ENCODE peak calls at places on chromosomes 11 and 22, in six cellular contexts. B is sigmoid colon; G is GM23248; J is CD4-positive, CD25-positive, alpha-beta regulatory T cell; Q is psoas muscle; C is breast epithelium. S is an unnamed sample.
A peak's percentile ranks its signal among the peaks of the same experiment; 100 is the strongest.

GRCh38 chr11:117884994-117885393 is 8.5 kb upstream of the FXYD6 start:
- DNase-seq in B (peak; percentile 82), G (peak; percentile 26), J (no peak), Q (no peak), C (peak; percentile 27), S (no peak)

GRCh38 chr11:16814410-16815046 is 76.1 kb downstream of the C11orf58 start:
- DNase-seq in B (peak; percentile 48), G (no peak), J (no peak), Q (no peak), C (no peak), S (no peak)

GRCh38 chr11:128895505-128895904 is 4.3 kb downstream of the KCNJ5 start:
- DNase-seq in B (peak; percentile 45), G (no peak), J (no peak), Q (no peak), C (no peak), S (no peak)

GRCh38 chr11:44267366-44268072 is 42.4 kb downstream of the ALX4 start:
- DNase-seq in B (peak; percentile 41), G (no peak), J (no peak), Q (no peak), C (no peak), S (no peak)

GRCh38 chr22:28813772-28814518 is 13.6 kb upstream of the XBP1 start:
- DNase-seq in B (peak; percentile 68), G (no peak), J (no peak), Q (no peak), C (no peak), S (no peak)

GRCh38 chr11:1193326-1194230 is 29.3 kb upstream of the MUC5B start:
- DNase-seq in B (peak; percentile 52), G (no peak), J (no peak), Q (peak; percentile 11), C (peak; percentile 49), S (no peak)

GRCh38 chr11:59243633-59244032 is 30.9 kb upstream of the MPEG1 start:
- DNase-seq in B (no peak), G (no peak), J (no peak), Q (no peak), C (no peak), S (no peak)

GRCh38 chr22:47787501-47788227 is 1025.2 kb downstream of the TBC1D22A start:
- DNase-seq in B (no peak), G (no peak), J (no peak), Q (no peak), C (no peak), S (no peak)

GRCh38 chr11:95849087-95849825 is 59.0 kb downstream of the CEP57 start:
- DNase-seq in B (peak; percentile 69), G (peak; percentile 84), J (peak; percentile 27), Q (no peak), C (no peak), S (no peak)

GRCh38 chr11:35723493-35724284 is 61.1 kb downstream of the TRIM44 start:
- DNase-seq in B (no peak), G (peak; percentile 34), J (no peak), Q (no peak), C (no peak), S (no peak)

GRCh38 chr11:69200331-69201047 is 44.8 kb downstream of the SMIM38 start:
- DNase-seq in B (peak; percentile 50), G (no peak), J (no peak), Q (no peak), C (peak; percentile 28), S (no peak)

GRCh38 chr22:21951931-21952465 is 650 bp downstream of the PPM1F start:
- DNase-seq in B (peak; percentile 82), G (peak; percentile 76), J (peak; percentile 34), Q (peak; percentile 48), C (no peak), S (no peak)

GRCh38 chr22:19383292-19383691 is 48.2 kb downstream of the HIRA start:
- DNase-seq in B (peak; percentile 17), G (no peak), J (no peak), Q (no peak), C (no peak), S (no peak)

GRCh38 chr11:1206391-1207271 is 16.2 kb upstream of the MUC5B start:
- DNase-seq in B (peak; percentile 48), G (no peak), J (no peak), Q (peak; percentile 5), C (peak; percentile 48), S (no peak)

GRCh38 chr11:130888790-130889189 is 27.5 kb downstream of the SNX19 start:
- DNase-seq in B (no peak), G (no peak), J (no peak), Q (no peak), C (no peak), S (no peak)

GRCh38 chr11:44565008-44565745 is at the start of gene CD82:
- DNase-seq in B (peak; percentile 100), G (peak; percentile 100), J (peak; percentile 97), Q (peak; percentile 100), C (peak; percentile 100), S (peak; percentile 100)

GRCh38 chr11:80155412-80156017 is 714.7 kb upstream of the TENM4 start:
- DNase-seq in B (no peak), G (peak; percentile 41), J (peak; percentile 2), Q (no peak), C (no peak), S (no peak)

GRCh38 chr11:77166021-77166420 is 38.0 kb downstream of the MYO7A start:
- DNase-seq in B (no peak), G (no peak), J (no peak), Q (no peak), C (no peak), S (no peak)

GRCh38 chr11:114774599-114775365 is 96.5 kb downstream of the NXPE2 start:
- DNase-seq in B (no peak), G (peak; percentile 52), J (peak; percentile 9), Q (peak; percentile 26), C (no peak), S (no peak)

GRCh38 chr22:23833017-23833795 is 5.6 kb downstream of the DERL3 start:
- DNase-seq in B (peak; percentile 57), G (no peak), J (no peak), Q (no peak), C (no peak), S (no peak)

GRCh38 chr22:23834830-23835772 is 3.7 kb downstream of the DERL3 start:
- DNase-seq in B (peak; percentile 65), G (no peak), J (no peak), Q (peak; percentile 64), C (no peak), S (no peak)

GRCh38 chr22:23835773-23836144 is 3.0 kb downstream of the DERL3 start:
- DNase-seq in B (no peak), G (no peak), J (no peak), Q (no peak), C (no peak), S (no peak)

GRCh38 chr22:23833911-23834317 is 4.9 kb downstream of the DERL3 start:
- DNase-seq in B (peak; percentile 57), G (no peak), J (no peak), Q (no peak), C (no peak), S (no peak)

GRCh38 chr22:23834406-23834805 is 4.4 kb downstream of the DERL3 start:
- DNase-seq in B (peak; percentile 59), G (no peak), J (no peak), Q (no peak), C (no peak), S (no peak)
- H3K27ac ChIP-seq in B (no peak overlapping the region), G (no peak overlapping the region), J (no peak overlapping the region), Q (peak overlapping the region; percentile 80), C (peak overlapping the region; percentile 34), S (peak overlapping the region; percentile 56)

GRCh38 chr22:17269607-17270261 is 50.5 kb upstream of the ADA2 start:
- DNase-seq in B (no peak), G (no peak), J (no peak), Q (no peak), C (no peak), S (no peak)
- H3K27ac ChIP-seq in B (no peak overlapping the region), G (no peak overlapping the region), J (no peak overlapping the region), Q (no peak overlapping the region), C (no peak overlapping the region), S (no peak overlapping the region)

GRCh38 chr11:101915811-101916291 is 471 bp downstream of the ANGPTL5 start:
- DNase-seq in B (no peak), G (peak; percentile 80), J (peak; percentile 4), Q (no peak), C (no peak), S (no peak)
- H3K27ac ChIP-seq in B (peak overlapping the region; percentile 83), G (peak overlapping the region; percentile 98), J (peak overlapping the region; percentile 72), Q (peak overlapping the region; percentile 67), C (peak overlapping the region; percentile 94), S (peak overlapping the region; percentile 73)

GRCh38 chr22:45493286-45493771 is 9.4 kb upstream of the FBLN1 start:
- DNase-seq in B (peak; percentile 83), G (peak; percentile 75), J (no peak), Q (peak; percentile 61), C (no peak), S (no peak)
- H3K27ac ChIP-seq in B (no peak overlapping the region), G (peak overlapping the region; percentile 65), J (no peak overlapping the region), Q (no peak overlapping the region), C (peak overlapping the region; percentile 82), S (no peak overlapping the region)

DNA sequence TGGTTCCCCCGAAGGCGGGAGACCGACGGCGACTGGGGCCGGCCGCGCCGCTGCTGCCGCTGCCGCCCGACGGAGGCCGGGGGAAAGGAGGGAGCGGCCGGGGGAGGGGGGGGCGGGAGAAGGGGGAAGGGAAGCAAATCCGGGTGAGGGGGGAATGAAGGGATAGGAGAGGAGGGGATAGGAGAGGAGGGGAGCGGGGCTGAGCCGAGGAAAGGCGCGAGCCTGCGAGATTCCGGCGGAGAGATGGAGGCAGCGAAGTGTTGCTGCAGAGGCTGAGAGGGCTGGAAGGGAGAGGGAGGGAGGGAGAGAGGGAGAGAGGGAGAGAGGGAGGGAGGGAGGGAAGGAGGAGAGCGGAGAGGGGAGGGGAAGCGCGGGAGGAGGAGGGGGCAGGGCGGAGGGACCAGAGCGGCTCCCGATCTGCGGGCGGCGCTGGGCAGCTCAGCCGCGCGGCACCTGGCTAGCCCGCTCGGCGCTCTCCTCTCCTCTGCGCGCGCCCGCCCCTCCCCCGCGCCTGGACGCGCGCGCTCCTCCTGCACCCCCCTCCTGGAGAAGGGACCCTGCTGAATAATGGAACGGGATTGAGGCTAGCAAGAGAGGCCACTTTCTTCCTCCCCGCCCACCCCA is 52.4 kb downstream of the SLC22A12 start:
- DNase-seq in B (peak; percentile 82), G (peak; percentile 16), J (no peak), Q (no peak), C (no peak), S (peak; percentile 43)
- H3K27ac ChIP-seq in B (peak overlapping the region; percentile 62), G (no peak overlapping the region), J (no peak overlapping the region), Q (no peak overlapping the region), C (no peak overlapping the region), S (no peak overlapping the region)

DNA sequence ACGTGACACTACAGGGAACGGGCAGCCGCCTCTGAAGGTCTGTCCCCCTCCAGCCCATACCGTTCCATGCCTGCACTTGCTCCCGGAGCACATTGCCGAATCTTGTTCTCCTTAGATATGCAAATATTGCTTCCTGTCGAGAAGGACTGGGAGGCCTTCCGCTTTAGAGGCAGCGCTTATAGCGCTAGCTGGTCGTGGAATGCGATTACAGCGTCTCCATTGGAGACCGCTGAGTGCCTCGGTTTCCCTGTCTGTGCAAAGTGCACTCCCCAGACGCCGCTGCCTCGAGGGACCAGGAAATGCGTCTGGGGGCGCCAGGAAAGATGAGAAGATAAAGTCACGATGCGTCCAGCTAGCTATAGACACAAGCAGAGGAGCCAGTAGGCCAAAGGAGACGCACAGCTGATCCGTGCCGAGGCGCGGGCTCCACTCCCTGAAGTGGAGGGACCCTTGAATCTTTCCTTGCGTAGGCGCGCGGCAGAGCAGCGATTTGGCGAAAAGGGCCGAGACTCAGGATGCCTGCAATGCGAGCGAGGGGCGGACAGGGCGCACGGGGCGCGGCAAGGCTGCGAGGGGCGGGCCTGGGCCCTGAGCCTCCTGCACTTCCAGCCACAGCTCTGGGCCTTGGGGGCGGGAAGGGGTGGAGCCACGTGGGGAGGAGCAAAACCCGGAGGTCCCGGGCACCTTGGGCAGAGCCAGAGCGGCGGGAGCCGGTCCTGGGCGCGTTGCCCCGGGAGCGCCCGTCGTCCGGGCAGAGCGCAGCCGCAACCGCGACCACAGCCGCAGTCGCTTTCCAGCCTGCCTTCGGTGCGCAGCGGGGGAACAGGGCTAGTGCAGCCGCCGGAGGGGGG is at the start of gene RASSF10:
- DNase-seq in B (peak; percentile 63), G (peak; percentile 35), J (peak; percentile 13), Q (peak; percentile 41), C (peak; percentile 89), S (peak; percentile 27)
- H3K27ac ChIP-seq in B (no peak within 1 kb of the TSS), G (no peak within 1 kb of the TSS), J (no peak within 1 kb of the TSS), Q (no peak within 1 kb of the TSS), C (peak within 1 kb of the TSS; percentile 88), S (no peak within 1 kb of the TSS)